ENCODE peak calls at places on chromosomes 1 and 21, in four cellular contexts. One of them, this sample, is unnamed.

GRCh38 chr1:241265428-241265827 is 91.6 kb downstream of the RGS7 start:
- DNase-seq in HCT116: no peak
- DNase-seq in GM23338: no peak
- DNase-seq in GM12878: no peak
- DNase-seq in this sample: no peak

GRCh38 chr1:150567717-150568561 is 11.5 kb downstream of the MCL1 start:
- DNase-seq in HCT116: no peak
- DNase-seq in GM23338: peak; percentile 99
- DNase-seq in GM12878: no peak
- DNase-seq in this sample: no peak

GRCh38 chr1:94068831-94069648 is 51.9 kb downstream of the ABCA4 start:
- DNase-seq in GM12878: no peak
- DNase-seq in HCT116: no peak
- DNase-seq in GM23338: no peak
- DNase-seq in this sample: peak; percentile 75

GRCh38 chr1:17235135-17235880 is 13.6 kb upstream of the PADI3 start:
- DNase-seq in GM23338: no peak
- DNase-seq in GM12878: no peak
- DNase-seq in HCT116: no peak
- DNase-seq in this sample: no peak

GRCh38 chr1:182041615-182042014 is 19.9 kb downstream of the ZNF648 start:
- DNase-seq in GM12878: no peak
- DNase-seq in GM23338: no peak
- DNase-seq in HCT116: no peak
- DNase-seq in this sample: no peak

GRCh38 chr1:189269011-189269410 is 1208.7 kb downstream of the BRINP3 start:
- DNase-seq in HCT116: peak; percentile 64
- DNase-seq in GM23338: peak; percentile 68
- DNase-seq in GM12878: no peak
- DNase-seq in this sample: no peak

GRCh38 chr1:170530972-170531757 is 801 bp upstream of the GORAB start:
- DNase-seq in GM23338: peak; percentile 49
- DNase-seq in GM12878: no peak
- DNase-seq in HCT116: no peak
- DNase-seq in this sample: no peak

GRCh38 chr21:37463083-37463780 is 96.7 kb downstream of the DYRK1A start:
- DNase-seq in GM23338: peak; percentile 47
- DNase-seq in HCT116: peak; percentile 37
- DNase-seq in GM12878: peak; percentile 12
- DNase-seq in this sample: peak; percentile 48

GRCh38 chr1:96306809-96307208 is 414.8 kb upstream of the PTBP2 start:
- DNase-seq in GM23338: no peak
- DNase-seq in GM12878: no peak
- DNase-seq in HCT116: no peak
- DNase-seq in this sample: no peak

GRCh38 chr1:183030053-183030452 is 6.8 kb downstream of the LAMC1 start:
- DNase-seq in GM23338: no peak
- DNase-seq in GM12878: no peak
- DNase-seq in HCT116: no peak
- DNase-seq in this sample: no peak

GRCh38 chr1:59331686-59332085 is 34.8 kb downstream of the FGGY start:
- DNase-seq in GM23338: no peak
- DNase-seq in GM12878: no peak
- DNase-seq in HCT116: no peak
- DNase-seq in this sample: no peak

GRCh38 chr1:92996131-92996463 is 34.8 kb upstream of the DIPK1A start:
- DNase-seq in HCT116: no peak
- DNase-seq in GM12878: no peak
- DNase-seq in GM23338: no peak
- DNase-seq in this sample: no peak

GRCh38 chr1:53733975-53734649 is 4.9 kb downstream of the GLIS1 start:
- DNase-seq in GM23338: no peak
- DNase-seq in HCT116: no peak
- DNase-seq in GM12878: no peak
- DNase-seq in this sample: peak; percentile 79

GRCh38 chr1:170114916-170115315 is 30.8 kb upstream of the NTMT2 start:
- DNase-seq in HCT116: no peak
- DNase-seq in GM12878: no peak
- DNase-seq in GM23338: peak; percentile 18
- DNase-seq in this sample: no peak

DNA sequence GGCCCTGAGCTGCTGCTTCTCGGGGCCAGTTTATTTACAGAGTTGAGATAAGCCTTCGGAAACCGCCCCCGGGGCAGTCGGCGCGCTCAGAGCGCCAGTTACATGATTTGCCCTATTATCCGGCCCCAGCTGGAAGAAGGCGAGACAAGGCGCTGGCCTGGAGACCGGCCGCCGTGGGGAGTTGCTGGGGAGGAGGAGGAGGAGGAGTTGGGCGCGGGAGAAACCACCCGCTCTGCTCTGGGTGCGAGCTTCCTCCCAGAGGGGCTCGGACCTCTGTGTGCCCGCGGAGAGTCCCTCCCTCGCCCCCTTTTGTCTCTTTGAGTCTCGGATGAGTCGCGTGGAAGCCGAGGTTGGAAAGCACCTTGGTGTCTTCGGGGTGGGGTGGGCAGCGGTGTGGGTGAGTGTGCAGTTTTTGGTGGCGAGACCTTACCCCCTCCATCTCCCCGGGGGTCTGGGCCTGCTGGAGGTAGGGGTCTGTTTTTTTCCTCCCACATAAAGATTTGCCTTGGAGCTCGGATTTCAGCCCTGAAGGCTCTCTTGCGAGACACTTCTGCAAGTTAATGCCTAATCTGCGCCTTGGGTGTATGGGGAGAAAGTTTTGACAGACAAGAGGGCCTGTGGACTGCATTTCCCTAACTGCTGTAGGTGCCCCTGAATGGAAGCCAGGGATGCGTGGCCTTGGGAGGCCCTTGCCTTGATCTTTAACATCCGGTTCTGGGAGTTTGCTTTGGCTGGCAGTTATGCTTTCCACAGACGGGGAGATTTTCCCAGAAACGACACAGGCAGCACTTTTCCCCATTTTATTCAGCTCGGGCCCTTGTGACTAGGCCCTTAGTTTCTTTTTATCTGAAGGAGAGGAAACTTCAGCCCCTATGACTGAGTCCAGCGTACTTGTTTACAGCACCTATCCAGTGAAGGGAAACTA is 80.0 kb downstream of the NDUFS5 start:
- DNase-seq in HCT116: no peak
- DNase-seq in GM12878: no peak
- DNase-seq in GM23338: peak; percentile 62
- DNase-seq in this sample: no peak
- H3K4me1 ChIP-seq in HCT116: peaks cover 38% of the 10 kb centered on the region
- H3K4me1 ChIP-seq in GM12878: peaks cover 44% of the 10 kb centered on the region
- H3K4me1 ChIP-seq in GM23338: peaks cover 42% of the 10 kb centered on the region
- H3K4me1 ChIP-seq in this sample: peaks cover 51% of the 10 kb centered on the region

DNA sequence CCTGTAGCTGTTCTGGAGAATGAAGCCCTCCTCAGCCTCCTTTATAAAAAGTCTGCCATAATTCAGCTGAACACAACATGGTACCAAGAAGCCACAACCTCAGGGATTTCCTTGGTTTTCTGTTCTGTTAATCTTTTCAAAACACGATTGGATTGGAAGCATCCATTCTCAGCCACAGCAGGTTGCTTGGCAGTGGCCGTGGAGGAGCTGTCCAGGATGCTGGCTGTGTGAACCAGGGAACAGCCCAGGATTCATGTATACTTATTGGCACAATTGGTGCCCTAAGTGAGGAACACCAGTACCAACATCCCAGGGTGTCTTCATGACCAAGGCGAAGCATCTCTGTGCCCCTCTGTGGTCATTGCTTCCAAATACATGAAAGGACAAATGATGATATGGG is 393.5 kb downstream of the CAMTA1 start:
- DNase-seq in HCT116: no peak
- DNase-seq in GM12878: no peak
- DNase-seq in GM23338: no peak
- DNase-seq in this sample: no peak
- TF ChIP-seq REST in HCT116: peak; percentile 18
- TF ChIP-seq REST in GM12878: no peak
- TF ChIP-seq REST in GM23338: peak; percentile 32
- TF ChIP-seq REST in this sample: peak; percentile 48

GRCh38 chr1:203040518-203041275 is 14.4 kb downstream of the PPFIA4 start:
- DNase-seq in GM12878: no peak
- DNase-seq in GM23338: no peak
- DNase-seq in HCT116: no peak
- DNase-seq in this sample: no peak
- H3K4me1 ChIP-seq in GM12878: peaks cover 11% of the 10 kb centered on the region
- H3K4me1 ChIP-seq in GM23338: peaks cover 10% of the 10 kb centered on the region
- H3K4me1 ChIP-seq in HCT116: no peaks in the 10 kb centered on the region
- H3K4me1 ChIP-seq in this sample: no peaks in the 10 kb centered on the region

GRCh38 chr1:230104395-230105244 is 37.6 kb downstream of the GALNT2 start:
- DNase-seq in HCT116: peak; percentile 94
- DNase-seq in GM23338: peak; percentile 45
- DNase-seq in GM12878: peak; percentile 69
- DNase-seq in this sample: peak; percentile 98

GRCh38 chr1:230103341-230104173 is 36.5 kb downstream of the GALNT2 start:
- DNase-seq in HCT116: no peak
- DNase-seq in GM23338: no peak
- DNase-seq in GM12878: no peak
- DNase-seq in this sample: no peak

GRCh38 chr1:230107941-230108340 is 40.9 kb downstream of the GALNT2 start:
- DNase-seq in GM12878: no peak
- DNase-seq in HCT116: no peak
- DNase-seq in GM23338: no peak
- DNase-seq in this sample: no peak

GRCh38 chr1:230105245-230105753 is 38.3 kb downstream of the GALNT2 start:
- DNase-seq in GM23338: no peak
- DNase-seq in HCT116: no peak
- DNase-seq in GM12878: no peak
- DNase-seq in this sample: no peak

DNA sequence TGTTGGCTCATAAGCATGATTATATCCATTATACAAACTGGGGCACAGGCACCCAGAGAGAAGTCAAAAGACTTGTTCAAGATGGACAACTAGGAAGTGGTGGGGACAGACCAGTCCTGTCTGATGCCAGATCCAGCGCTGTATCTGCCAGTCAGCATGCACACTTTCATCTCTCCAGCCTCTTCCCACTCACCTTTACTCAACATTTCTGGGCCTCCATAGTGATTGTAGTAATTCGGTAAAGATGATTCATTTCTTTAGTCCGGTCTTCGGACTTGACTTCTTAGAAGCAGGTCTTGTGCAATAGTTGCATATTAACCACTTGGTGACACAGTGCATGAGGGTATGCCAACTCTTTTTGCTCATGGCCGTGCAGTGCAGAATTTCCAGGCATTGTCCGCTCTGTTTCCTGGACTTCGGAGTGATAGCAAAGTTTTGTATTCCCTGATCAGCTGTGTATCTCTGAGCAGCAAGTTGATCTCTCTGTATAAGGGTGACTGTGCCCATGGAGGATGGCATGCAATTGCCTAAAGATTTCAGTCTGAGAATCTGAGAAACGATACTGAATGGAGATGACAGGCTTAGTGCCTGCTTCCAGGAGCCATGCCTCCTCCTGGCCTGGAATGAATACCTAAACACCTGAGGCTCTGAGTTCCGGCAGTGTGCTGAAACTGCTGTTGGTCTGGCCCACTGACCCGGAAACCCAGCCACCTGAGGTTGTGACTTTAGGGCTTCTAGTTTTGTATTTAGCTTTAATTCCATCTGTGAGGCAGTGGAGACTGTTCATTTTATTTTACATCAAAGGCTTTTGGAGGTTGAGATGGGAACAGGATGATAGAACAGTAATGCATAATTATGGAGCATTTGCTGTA is 39.0 kb downstream of the GALNT2 start:
- DNase-seq in GM12878: peak; percentile 59
- DNase-seq in GM23338: no peak
- DNase-seq in HCT116: peak; percentile 36
- DNase-seq in this sample: no peak
- TF ChIP-seq REST in GM12878: no peak
- TF ChIP-seq REST in GM23338: no peak
- TF ChIP-seq REST in HCT116: no peak
- TF ChIP-seq REST in this sample: no peak

This sample was measured in Panc1.